ENCODE peak calls at places on chromosomes 2 and 18, in six cellular contexts. M is transverse colon, E is A549, D is K562, N is sigmoid colon, Q is SK-N-SH. K is an unnamed sample.

GRCh38 chr2:130928385-130928784 is 91.7 kb downstream of the ARHGEF4 start:
- DNase-seq in N (no peak), D (no peak), Q (no peak), M (no peak), E (no peak), K (no peak)

GRCh38 chr2:191740016-191740419 is 62.1 kb downstream of the NABP1 start:
- DNase-seq in D (no peak), M (no peak), E (peak; percentile 3), N (no peak), Q (no peak), K (no peak)

GRCh38 chr2:14544247-14544646 is 88.3 kb upstream of the LRATD1 start:
- DNase-seq in D (no peak), M (no peak), E (no peak), Q (no peak), N (no peak), K (no peak)

GRCh38 chr2:138787053-138787666 is 7.0 kb upstream of the NXPH2 start:
- DNase-seq in M (no peak), D (no peak), Q (peak; percentile 49), N (no peak), E (no peak), K (peak; percentile 45)

GRCh38 chr2:128279786-128280701 is 38.6 kb downstream of the HS6ST1 start:
- DNase-seq in D (no peak), E (no peak), N (peak; percentile 66), Q (no peak), M (peak; percentile 8), K (no peak)

GRCh38 chr18:9803698-9804516 is 81.9 kb upstream of the TXNDC2 start:
- DNase-seq in Q (peak; percentile 60), D (peak; percentile 42), N (peak; percentile 85), E (no peak), M (peak; percentile 44), K (no peak)

GRCh38 chr2:231701456-231702373 is 6.6 kb upstream of the PTMA start:
- DNase-seq in E (no peak), D (no peak), M (no peak), N (peak; percentile 88), Q (no peak), K (no peak)

GRCh38 chr2:9508934-9509333 is 34.6 kb downstream of the IAH1 start:
- DNase-seq in Q (no peak), N (no peak), E (no peak), M (no peak), D (no peak), K (no peak)

GRCh38 chr2:15554525-15555218 is 6.5 kb downstream of the NBAS start:
- DNase-seq in E (no peak), N (no peak), Q (no peak), D (no peak), M (no peak), K (no peak)

DNA sequence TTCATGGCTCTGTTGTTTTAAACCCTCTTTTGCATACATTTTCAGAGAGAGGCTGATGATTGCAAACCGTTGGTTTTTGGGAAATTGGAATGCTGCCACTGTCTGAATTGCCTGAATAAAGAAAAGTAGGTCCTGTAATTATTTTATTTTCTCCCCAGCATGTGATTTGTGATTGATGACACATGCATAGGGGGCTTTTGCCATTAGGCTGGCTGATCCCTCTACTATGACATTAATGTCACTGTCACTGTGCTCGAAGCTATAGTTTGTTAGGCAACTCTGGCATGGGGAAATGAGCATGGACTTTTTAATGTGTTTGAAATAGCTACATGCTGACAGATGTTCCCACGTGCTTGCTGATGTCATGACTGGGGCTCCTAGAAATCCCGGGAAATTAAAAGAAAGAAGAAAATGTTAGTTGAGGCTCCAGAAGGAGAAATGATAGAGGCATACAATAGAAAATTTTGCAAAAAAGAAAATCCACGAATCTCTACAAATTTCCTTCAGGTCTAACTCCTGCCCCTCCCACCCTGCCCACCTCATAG is 99.1 kb downstream of the HRH4 start:
- DNase-seq in D (no peak), E (no peak), N (no peak), M (no peak), Q (no peak), K (no peak)
- TF ChIP-seq EP300 in D (no peak), E (no peak), N (no peak), M (no peak), Q (no peak), K (no peak)

GRCh38 chr2:75499534-75499933 is 61.2 kb downstream of the EVA1A start:
- DNase-seq in M (no peak), E (no peak), Q (no peak), D (no peak), N (no peak), K (no peak)

GRCh38 chr2:75506131-75506697 is 54.5 kb downstream of the EVA1A start:
- DNase-seq in M (no peak), E (no peak), N (no peak), Q (no peak), D (no peak), K (no peak)

GRCh38 chr2:75500633-75501032 is 60.1 kb downstream of the EVA1A start:
- DNase-seq in Q (no peak), M (no peak), E (no peak), D (no peak), N (no peak), K (no peak)

GRCh38 chr2:75505012-75505411 is 55.7 kb downstream of the EVA1A start:
- DNase-seq in N (no peak), E (no peak), D (no peak), M (no peak), Q (no peak), K (no peak)

GRCh38 chr2:75503048-75503607 is 57.6 kb downstream of the EVA1A start:
- DNase-seq in E (no peak), Q (no peak), M (no peak), N (no peak), D (no peak), K (no peak)
- H3K27ac ChIP-seq in E (no peak overlapping the region), Q (peak overlapping the region; percentile 94), M (no peak overlapping the region), N (no peak overlapping the region), D (no peak overlapping the region), K (no peak overlapping the region)

GRCh38 chr2:12203528-12203927 is 457.1 kb downstream of the LPIN1 start:
- DNase-seq in N (no peak), E (no peak), Q (no peak), M (no peak), D (no peak), K (no peak)

GRCh38 chr2:12202702-12203101 is 456.3 kb downstream of the LPIN1 start:
- DNase-seq in M (no peak), Q (no peak), E (no peak), D (no peak), N (peak; percentile 73), K (no peak)

GRCh38 chr2:12201369-12201768 is 454.9 kb downstream of the LPIN1 start:
- DNase-seq in M (no peak), N (no peak), E (no peak), D (no peak), Q (no peak), K (no peak)

GRCh38 chr2:12199661-12200258 is 453.3 kb downstream of the LPIN1 start:
- DNase-seq in D (no peak), Q (peak; percentile 22), M (no peak), E (no peak), N (no peak), K (no peak)

GRCh38 chr2:12202301-12202700 is 455.9 kb downstream of the LPIN1 start:
- DNase-seq in E (no peak), D (no peak), N (no peak), M (no peak), Q (no peak), K (no peak)
- H3K9me3 ChIP-seq in E (no peaks in the 10 kb centered on the region), D (no peaks in the 10 kb centered on the region), N (peaks cover 4% of the 10 kb centered on the region), M (no peaks in the 10 kb centered on the region), Q (no peaks in the 10 kb centered on the region), K (no peaks in the 10 kb centered on the region)

GRCh38 chr18:3447895-3448844 is 1.8 kb upstream of the TGIF1 start:
- DNase-seq in D (peak; percentile 86), N (peak; percentile 98), E (peak; percentile 56), Q (peak; percentile 88), M (peak; percentile 95), K (peak; percentile 84)
- TF ChIP-seq EP300 in D (peak; percentile 81), N (peak; percentile 40), E (peak; percentile 27), Q (peak; percentile 36), M (no peak), K (peak; percentile 59)

K was measured in tibial nerve.